ENCODE peak calls at places on chromosomes 7 and 10, in five cellular contexts. H, F, Y, X and B are unnamed samples.

GRCh38 chr10:47380341-47381215 is 3.5 kb downstream of the ZNF488 start:
- DNase-seq in Y (no peak), F (no peak), H (no peak), X (no peak), B (no peak)

GRCh38 chr7:156232931-156233705 is 407.5 kb upstream of the RNF32 start:
- DNase-seq in Y (no peak), X (no peak), H (no peak), F (no peak), B (no peak)

GRCh38 chr10:129870926-129871660 is 93.0 kb downstream of the EBF3 start:
- DNase-seq in H (no peak), X (no peak), Y (peak), F (no peak), B (no peak)

GRCh38 chr7:26440253-26440992 is 148.8 kb downstream of the SNX10 start:
- DNase-seq in H (no peak), F (no peak), Y (no peak), X (no peak), B (no peak)

GRCh38 chr10:63208981-63209380 is 75.9 kb downstream of the NRBF2 start:
- DNase-seq in Y (no peak), F (no peak), H (no peak), X (no peak), B (peak)

GRCh38 chr10:687583-688286 is 1.7 kb downstream of the DIP2C start:
- DNase-seq in X (no peak), H (no peak), F (no peak), Y (no peak), B (no peak)

GRCh38 chr7:40584667-40585433 is 450.0 kb downstream of the SUGCT start:
- DNase-seq in F (no peak), H (no peak), Y (peak), X (no peak), B (peak)

GRCh38 chr10:92052088-92052487 is 128.5 kb downstream of the BTAF1 start:
- DNase-seq in Y (no peak), F (no peak), H (no peak), X (no peak), B (no peak)

GRCh38 chr7:148270576-148270975 is 320.0 kb upstream of the C7orf33 start:
- DNase-seq in H (peak), Y (no peak), X (no peak), F (no peak), B (no peak)

GRCh38 chr7:29988391-29989256 is 977 bp downstream of the SCRN1 start:
- DNase-seq in H (peak), F (no peak), Y (no peak), X (peak), B (peak)

DNA sequence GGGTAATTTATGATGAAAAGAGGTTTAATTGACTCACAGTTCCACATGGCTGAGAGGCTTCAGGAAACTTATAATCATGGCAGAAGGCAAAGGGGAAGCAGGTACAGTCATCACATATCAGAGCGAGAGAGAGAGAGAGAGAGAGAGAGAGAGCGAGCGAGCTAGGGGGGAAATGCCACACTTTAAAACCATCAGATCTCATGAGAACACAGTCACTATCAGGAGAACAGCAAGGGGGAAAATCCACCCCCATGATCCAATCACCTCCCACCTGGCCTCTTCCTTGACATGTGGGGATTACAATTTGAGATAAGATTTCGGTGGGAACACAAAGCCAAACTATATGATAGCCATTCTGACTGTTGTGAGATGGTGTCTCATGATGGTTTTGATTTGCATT is 576.3 kb downstream of the GFRA1 start:
- DNase-seq in H (no peak), X (no peak), F (no peak), Y (no peak), B (no peak)
- TF ChIP-seq MYC in H (no peak), X (no peak), F (no peak), Y (no peak), B (no peak)

DNA sequence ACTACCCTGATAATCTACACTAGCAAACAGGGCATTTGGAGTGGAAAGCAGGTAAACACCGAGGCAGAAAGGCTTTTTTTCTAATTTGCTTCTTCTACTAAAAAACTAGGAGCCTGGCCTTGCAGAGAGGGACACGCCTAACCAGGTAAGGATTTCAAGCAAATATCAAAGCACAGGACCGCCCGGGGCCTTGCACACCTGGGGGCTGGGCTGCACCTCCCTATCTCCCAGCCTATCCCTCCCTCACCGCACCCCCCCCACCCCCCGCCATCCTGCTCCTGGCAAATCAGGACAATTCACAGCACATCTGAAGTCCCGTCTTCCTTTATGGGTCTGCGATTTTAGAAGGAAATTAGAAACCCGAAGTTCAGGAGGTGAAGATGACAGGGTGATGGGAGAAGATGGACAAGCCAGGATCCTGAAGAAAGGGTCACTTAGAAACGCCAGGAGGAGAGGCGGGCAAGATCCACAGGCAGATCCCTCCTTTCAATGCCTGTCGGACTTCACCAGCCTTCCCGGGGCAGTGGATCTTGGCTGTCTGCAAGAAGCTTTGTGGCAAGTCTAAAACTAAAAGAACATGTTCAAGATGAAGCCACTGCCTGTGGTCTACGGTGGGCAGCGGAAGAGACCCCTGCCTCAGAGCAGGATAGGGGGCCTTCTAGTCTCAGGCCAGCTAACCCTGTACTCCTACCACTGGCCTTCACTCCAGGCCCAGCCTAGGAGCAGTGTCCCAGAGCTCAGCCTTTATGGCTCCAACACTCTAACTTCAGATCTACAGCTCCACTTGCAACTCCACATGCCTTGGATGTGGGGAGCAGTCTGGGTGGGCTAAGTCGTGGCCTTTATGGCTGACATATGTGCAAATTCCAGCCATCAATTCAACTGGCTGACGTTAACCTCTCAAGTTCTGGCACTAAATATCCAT is 43.9 kb downstream of the TNS3 start:
- DNase-seq in F (no peak), X (no peak), Y (no peak), H (no peak), B (no peak)
- TF ChIP-seq MYC in F (no peak), X (no peak), Y (no peak), H (no peak), B (no peak)

GRCh38 chr7:150924256-150924851 is 53.8 kb downstream of the KCNH2 start:
- DNase-seq in X (no peak), Y (no peak), H (no peak), F (no peak), B (no peak)

GRCh38 chr7:150923802-150924201 is 54.3 kb downstream of the KCNH2 start:
- DNase-seq in F (no peak), X (no peak), Y (no peak), H (no peak), B (no peak)

GRCh38 chr7:150926066-150926465 is 52.1 kb downstream of the KCNH2 start:
- DNase-seq in H (no peak), Y (no peak), F (no peak), X (no peak), B (no peak)

GRCh38 chr7:150927954-150928340 is 50.2 kb downstream of the KCNH2 start:
- DNase-seq in F (peak), H (no peak), Y (peak), X (peak), B (no peak)

GRCh38 chr7:150927157-150927953 is 50.8 kb downstream of the KCNH2 start:
- DNase-seq in X (no peak), F (peak), H (no peak), Y (no peak), B (no peak)
- TF ChIP-seq MYC in X (no peak), F (no peak), H (no peak), Y (no peak), B (no peak)

GRCh38 chr7:151630349-151630748 is 110.7 kb upstream of the RHEB start:
- DNase-seq in H (no peak), F (no peak), Y (no peak), X (no peak), B (no peak)

GRCh38 chr7:151633516-151633812 is 113.8 kb upstream of the RHEB start:
- DNase-seq in H (no peak), X (no peak), F (no peak), Y (no peak), B (no peak)

GRCh38 chr7:151632750-151633515 is 113.2 kb upstream of the RHEB start:
- DNase-seq in H (no peak), F (no peak), X (no peak), Y (peak), B (peak)

GRCh38 chr7:151631149-151631967 is 111.7 kb upstream of the RHEB start:
- DNase-seq in H (no peak), F (no peak), X (peak), Y (peak), B (peak)

DNA sequence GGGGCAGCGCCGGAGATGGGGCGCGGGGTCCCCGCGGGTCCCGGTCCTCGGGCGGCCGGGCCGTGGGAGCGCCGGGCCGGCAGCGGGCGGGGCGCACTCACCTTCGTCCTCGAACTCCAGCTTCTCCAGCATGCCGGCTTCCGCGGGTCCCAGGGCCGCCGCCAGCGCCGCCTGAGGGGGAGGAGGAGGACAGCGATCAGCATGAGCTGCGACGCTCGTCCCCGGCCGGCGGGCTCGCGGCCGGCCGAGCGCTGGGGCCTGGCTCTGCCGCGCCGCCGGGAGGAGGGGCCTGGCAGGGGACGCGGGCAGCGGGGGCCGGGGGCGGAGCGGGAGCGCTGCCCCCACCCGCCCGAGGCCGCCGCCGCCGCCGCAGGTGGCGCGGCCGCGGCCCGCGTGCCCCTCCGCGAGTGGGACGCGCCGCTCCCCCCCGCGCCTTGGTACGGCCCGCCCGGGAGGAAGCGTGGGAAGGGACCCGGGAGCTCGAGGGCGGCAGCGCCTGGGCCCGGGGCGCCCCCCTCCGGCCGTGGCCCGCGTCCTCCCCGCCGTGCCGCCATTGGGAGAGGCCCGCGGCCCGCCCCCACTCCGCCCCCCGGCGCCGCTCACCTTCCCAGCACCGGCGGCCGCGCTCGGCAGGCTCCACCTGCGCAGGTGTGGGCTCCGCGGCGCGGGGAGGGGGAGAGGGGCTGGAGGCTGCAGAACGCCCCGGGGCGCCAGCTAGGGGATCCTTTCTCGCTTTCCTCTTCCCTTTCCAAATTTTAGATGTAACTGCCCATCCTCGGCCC is 112.5 kb upstream of the RHEB start:
- DNase-seq in F (peak), X (peak), Y (peak), H (peak), B (peak)
- TF ChIP-seq MYC in F (no peak), X (peak), Y (no peak), H (no peak), B (no peak)

DNA sequence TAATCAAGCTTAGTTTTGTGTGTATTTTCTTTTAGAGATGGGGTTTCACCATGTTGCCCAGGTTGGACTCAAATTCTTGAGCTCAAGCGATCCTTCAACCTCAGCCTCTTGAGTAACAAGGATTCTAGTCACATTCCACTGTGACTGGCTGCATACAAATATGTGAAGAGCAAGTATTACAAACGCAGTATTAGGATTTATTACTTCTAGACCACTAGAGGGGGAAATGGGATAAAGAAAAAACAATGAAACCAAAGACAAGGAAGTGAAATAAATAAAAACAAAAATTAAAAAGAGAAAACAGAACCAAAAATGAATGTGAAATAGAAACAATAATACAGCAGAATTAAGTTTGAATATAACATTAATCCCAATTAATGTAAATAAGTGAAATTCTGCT is 308.7 kb downstream of the ANKRD30A start:
- DNase-seq in H (no peak), Y (peak), X (no peak), F (no peak), B (no peak)
- TF ChIP-seq MYC in H (no peak), Y (no peak), X (no peak), F (no peak), B (no peak)

GRCh38 chr10:14120812-14121211 is 209.9 kb downstream of the FRMD4A start:
- DNase-seq in Y (no peak), H (no peak), X (no peak), F (no peak), B (no peak)
- TF ChIP-seq MYC in Y (no peak), H (no peak), X (no peak), F (no peak), B (no peak)

DNA sequence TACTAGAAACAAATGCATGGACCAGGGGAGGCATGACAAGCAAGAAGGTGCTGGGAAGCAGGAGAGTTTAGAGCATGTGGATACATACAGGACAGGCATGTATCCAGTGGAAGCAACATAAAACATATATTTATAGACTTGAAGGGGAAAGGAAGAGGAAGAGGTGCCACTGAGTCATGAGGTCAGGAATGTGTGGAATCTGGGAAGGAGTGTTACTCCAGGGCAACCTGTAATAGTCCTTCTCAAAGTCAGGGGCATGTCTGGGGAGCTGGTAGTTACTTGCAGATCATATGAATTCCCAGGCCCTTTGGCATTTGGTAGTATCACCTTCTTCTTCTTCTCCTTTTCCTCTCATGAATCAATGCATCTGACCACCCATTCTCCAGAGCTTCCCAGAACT is 246.6 kb downstream of the XPNPEP1 start:
- DNase-seq in H (no peak), X (no peak), Y (no peak), F (no peak), B (no peak)
- TF ChIP-seq MYC in H (no peak), X (no peak), Y (no peak), F (no peak), B (no peak)